ENCODE peak calls at places on chromosomes 3 and 15, in seven cellular contexts. One of them, this sample, is unnamed. For H3K4me1, the result is how much of the 10 kb centered on the place peaks cover.

GRCh38 chr3:50563867-50564266 is 3.7 kb downstream of the C3orf18 start:
- DNase-seq in neuronal stem cell: no peak
- DNase-seq in transverse colon: no peak
- DNase-seq in body of pancreas: no peak
- DNase-seq in CD8-positive, alpha-beta memory T cell: no peak
- DNase-seq in Karpas-422: no peak
- DNase-seq in spleen: no peak
- DNase-seq in this sample: no peak

GRCh38 chr15:55253580-55253979 is 36.0 kb downstream of the RAB27A start:
- DNase-seq in spleen: no peak
- DNase-seq in Karpas-422: no peak
- DNase-seq in neuronal stem cell: no peak
- DNase-seq in CD8-positive, alpha-beta memory T cell: no peak
- DNase-seq in transverse colon: no peak
- DNase-seq in body of pancreas: no peak
- DNase-seq in this sample: no peak

GRCh38 chr3:4571690-4572334 is 78.7 kb downstream of the ITPR1 start:
- DNase-seq in Karpas-422: peak
- DNase-seq in neuronal stem cell: no peak
- DNase-seq in spleen: no peak
- DNase-seq in transverse colon: no peak
- DNase-seq in CD8-positive, alpha-beta memory T cell: no peak
- DNase-seq in body of pancreas: no peak
- DNase-seq in this sample: no peak

GRCh38 chr15:59345326-59345725 is 27.3 kb downstream of the MYO1E start:
- DNase-seq in spleen: no peak
- DNase-seq in Karpas-422: no peak
- DNase-seq in CD8-positive, alpha-beta memory T cell: no peak
- DNase-seq in body of pancreas: no peak
- DNase-seq in transverse colon: no peak
- DNase-seq in neuronal stem cell: no peak
- DNase-seq in this sample: no peak

GRCh38 chr3:57952208-57952631 is 56.0 kb upstream of the FLNB start:
- DNase-seq in Karpas-422: no peak
- DNase-seq in CD8-positive, alpha-beta memory T cell: no peak
- DNase-seq in transverse colon: no peak
- DNase-seq in spleen: peak
- DNase-seq in neuronal stem cell: no peak
- DNase-seq in body of pancreas: peak
- DNase-seq in this sample: peak

GRCh38 chr3:123071581-123071980 is 4.8 kb downstream of the PDIA5 start:
- DNase-seq in Karpas-422: no peak
- DNase-seq in CD8-positive, alpha-beta memory T cell: no peak
- DNase-seq in body of pancreas: no peak
- DNase-seq in neuronal stem cell: no peak
- DNase-seq in transverse colon: no peak
- DNase-seq in spleen: no peak
- DNase-seq in this sample: no peak

GRCh38 chr15:65796610-65797012 is 4.5 kb upstream of the DENND4A start:
- DNase-seq in CD8-positive, alpha-beta memory T cell: no peak
- DNase-seq in neuronal stem cell: no peak
- DNase-seq in body of pancreas: no peak
- DNase-seq in spleen: no peak
- DNase-seq in transverse colon: no peak
- DNase-seq in Karpas-422: no peak
- DNase-seq in this sample: no peak

GRCh38 chr15:58469432-58470353 is 37.9 kb downstream of the LIPC start:
- DNase-seq in neuronal stem cell: no peak
- DNase-seq in transverse colon: peak
- DNase-seq in Karpas-422: no peak
- DNase-seq in spleen: no peak
- DNase-seq in body of pancreas: peak
- DNase-seq in CD8-positive, alpha-beta memory T cell: no peak
- DNase-seq in this sample: peak

GRCh38 chr3:107413264-107413663 is 36.0 kb downstream of the CCDC54 start:
- DNase-seq in spleen: no peak
- DNase-seq in Karpas-422: peak
- DNase-seq in body of pancreas: no peak
- DNase-seq in CD8-positive, alpha-beta memory T cell: no peak
- DNase-seq in transverse colon: no peak
- DNase-seq in neuronal stem cell: no peak
- DNase-seq in this sample: no peak

GRCh38 chr3:114213669-114214541 is 23.5 kb downstream of the ZNF80 start:
- DNase-seq in neuronal stem cell: no peak
- DNase-seq in body of pancreas: peak
- DNase-seq in spleen: peak
- DNase-seq in Karpas-422: peak
- DNase-seq in transverse colon: peak
- DNase-seq in CD8-positive, alpha-beta memory T cell: peak
- DNase-seq in this sample: peak

DNA sequence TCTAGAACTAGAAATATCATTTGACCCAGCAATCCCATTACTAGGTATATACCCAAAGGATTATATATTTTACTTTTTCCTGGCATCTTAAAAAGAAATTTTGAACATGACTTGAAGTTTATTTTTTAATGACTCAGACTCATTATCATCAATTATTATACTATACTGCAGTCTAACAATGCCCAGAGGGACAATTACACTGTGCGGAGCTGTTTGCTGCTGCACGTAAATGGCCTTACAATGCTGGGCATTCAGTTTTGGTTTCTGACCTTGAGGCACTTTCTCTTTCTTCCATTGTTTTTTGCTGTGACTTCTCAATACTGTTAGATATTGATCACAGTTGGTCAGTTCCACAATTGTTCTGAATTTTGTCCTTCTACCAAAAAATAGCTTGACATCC is 128.8 kb downstream of the GBE1 start:
- DNase-seq in Karpas-422: no peak
- DNase-seq in transverse colon: no peak
- DNase-seq in CD8-positive, alpha-beta memory T cell: no peak
- DNase-seq in neuronal stem cell: no peak
- DNase-seq in body of pancreas: no peak
- DNase-seq in spleen: no peak
- DNase-seq in this sample: no peak
- H3K27ac ChIP-seq in Karpas-422: no peak
- H3K27ac ChIP-seq in transverse colon: no peak
- H3K27ac ChIP-seq in CD8-positive, alpha-beta memory T cell: no peak
- H3K27ac ChIP-seq in neuronal stem cell: no peak
- H3K27ac ChIP-seq in body of pancreas: no peak
- H3K27ac ChIP-seq in spleen: no peak
- H3K27ac ChIP-seq in this sample: no peak

GRCh38 chr3:178200316-178200715 is 335.9 kb upstream of the KCNMB2 start:
- DNase-seq in body of pancreas: no peak
- DNase-seq in transverse colon: no peak
- DNase-seq in neuronal stem cell: no peak
- DNase-seq in spleen: no peak
- DNase-seq in CD8-positive, alpha-beta memory T cell: no peak
- DNase-seq in Karpas-422: no peak
- DNase-seq in this sample: no peak
- H3K4me1 ChIP-seq in body of pancreas: under half
- H3K4me1 ChIP-seq in transverse colon: under half
- H3K4me1 ChIP-seq in neuronal stem cell: under half
- H3K4me1 ChIP-seq in spleen: under half
- H3K4me1 ChIP-seq in CD8-positive, alpha-beta memory T cell: under half
- H3K4me1 ChIP-seq in Karpas-422: under half
- H3K4me1 ChIP-seq in this sample: under half

DNA sequence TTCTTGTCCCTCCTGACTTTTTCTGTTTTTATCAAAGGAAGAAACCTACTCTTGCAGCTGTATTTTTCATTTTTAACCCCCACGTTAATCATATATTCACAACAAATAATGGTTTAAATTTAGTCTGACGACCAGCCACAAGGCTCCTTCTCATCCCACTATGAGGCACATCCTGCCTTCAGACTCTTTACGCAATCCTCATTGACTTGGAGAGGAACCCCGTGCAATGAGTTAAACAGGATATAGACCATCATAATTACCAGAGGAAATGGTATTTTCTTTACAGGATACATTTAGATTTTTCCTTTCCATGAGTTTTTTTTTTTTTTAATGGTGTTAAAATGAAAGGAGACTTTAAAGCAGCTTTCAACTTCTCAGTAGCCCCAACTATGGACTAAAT is 68.5 kb downstream of the WWTR1 start:
- DNase-seq in transverse colon: no peak
- DNase-seq in CD8-positive, alpha-beta memory T cell: no peak
- DNase-seq in Karpas-422: no peak
- DNase-seq in neuronal stem cell: no peak
- DNase-seq in spleen: no peak
- DNase-seq in body of pancreas: no peak
- DNase-seq in this sample: no peak
- H3K4me3 ChIP-seq in transverse colon: no peak
- H3K4me3 ChIP-seq in CD8-positive, alpha-beta memory T cell: no peak
- H3K4me3 ChIP-seq in Karpas-422: no peak
- H3K4me3 ChIP-seq in neuronal stem cell: no peak
- H3K4me3 ChIP-seq in spleen: no peak
- H3K4me3 ChIP-seq in body of pancreas: no peak
- H3K4me3 ChIP-seq in this sample: no peak

GRCh38 chr3:18847583-18848197 is 300.6 kb upstream of the KCNH8 start:
- DNase-seq in Karpas-422: peak
- DNase-seq in CD8-positive, alpha-beta memory T cell: no peak
- DNase-seq in body of pancreas: no peak
- DNase-seq in spleen: no peak
- DNase-seq in neuronal stem cell: no peak
- DNase-seq in transverse colon: no peak
- DNase-seq in this sample: no peak

DNA sequence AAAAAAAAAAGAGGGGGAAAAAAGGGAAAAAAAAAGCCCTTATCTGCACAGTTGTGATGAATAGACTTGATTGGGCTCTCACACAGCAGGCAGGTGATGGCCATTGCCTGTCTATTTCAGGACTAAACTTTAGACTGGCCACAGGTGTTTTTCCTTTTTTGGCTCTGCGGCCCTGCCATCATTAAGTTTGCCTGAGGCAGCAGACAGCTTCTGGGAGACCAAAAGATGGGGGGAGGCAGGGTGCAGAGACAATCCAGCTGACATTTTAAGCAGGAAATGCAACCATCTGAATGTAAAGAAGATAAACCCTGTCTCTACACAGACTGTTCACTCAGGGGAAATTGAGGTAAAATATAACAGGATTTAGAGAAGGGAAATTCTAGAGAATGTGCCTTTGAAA is 295.0 kb upstream of the KCNH8 start:
- DNase-seq in neuronal stem cell: no peak
- DNase-seq in CD8-positive, alpha-beta memory T cell: no peak
- DNase-seq in Karpas-422: no peak
- DNase-seq in transverse colon: no peak
- DNase-seq in body of pancreas: no peak
- DNase-seq in spleen: no peak
- DNase-seq in this sample: no peak
- H3K27ac ChIP-seq in neuronal stem cell: no peak
- H3K27ac ChIP-seq in CD8-positive, alpha-beta memory T cell: no peak
- H3K27ac ChIP-seq in Karpas-422: no peak
- H3K27ac ChIP-seq in transverse colon: no peak
- H3K27ac ChIP-seq in body of pancreas: no peak
- H3K27ac ChIP-seq in spleen: no peak
- H3K27ac ChIP-seq in this sample: no peak

GRCh38 chr15:78059110-78059839 is 18.2 kb downstream of the TBC1D2B start:
- DNase-seq in spleen: no peak
- DNase-seq in body of pancreas: no peak
- DNase-seq in Karpas-422: no peak
- DNase-seq in transverse colon: no peak
- DNase-seq in neuronal stem cell: no peak
- DNase-seq in CD8-positive, alpha-beta memory T cell: no peak
- DNase-seq in this sample: no peak

GRCh38 chr15:78063966-78064365 is 13.5 kb downstream of the TBC1D2B start:
- DNase-seq in neuronal stem cell: no peak
- DNase-seq in body of pancreas: no peak
- DNase-seq in CD8-positive, alpha-beta memory T cell: no peak
- DNase-seq in transverse colon: no peak
- DNase-seq in Karpas-422: no peak
- DNase-seq in spleen: no peak
- DNase-seq in this sample: no peak

GRCh38 chr15:78064544-78064943 is 13.0 kb downstream of the TBC1D2B start:
- DNase-seq in neuronal stem cell: no peak
- DNase-seq in body of pancreas: no peak
- DNase-seq in Karpas-422: no peak
- DNase-seq in CD8-positive, alpha-beta memory T cell: no peak
- DNase-seq in transverse colon: no peak
- DNase-seq in spleen: no peak
- DNase-seq in this sample: no peak

GRCh38 chr15:78060232-78060631 is 17.3 kb downstream of the TBC1D2B start:
- DNase-seq in Karpas-422: no peak
- DNase-seq in neuronal stem cell: no peak
- DNase-seq in CD8-positive, alpha-beta memory T cell: no peak
- DNase-seq in body of pancreas: no peak
- DNase-seq in spleen: no peak
- DNase-seq in transverse colon: no peak
- DNase-seq in this sample: no peak

DNA sequence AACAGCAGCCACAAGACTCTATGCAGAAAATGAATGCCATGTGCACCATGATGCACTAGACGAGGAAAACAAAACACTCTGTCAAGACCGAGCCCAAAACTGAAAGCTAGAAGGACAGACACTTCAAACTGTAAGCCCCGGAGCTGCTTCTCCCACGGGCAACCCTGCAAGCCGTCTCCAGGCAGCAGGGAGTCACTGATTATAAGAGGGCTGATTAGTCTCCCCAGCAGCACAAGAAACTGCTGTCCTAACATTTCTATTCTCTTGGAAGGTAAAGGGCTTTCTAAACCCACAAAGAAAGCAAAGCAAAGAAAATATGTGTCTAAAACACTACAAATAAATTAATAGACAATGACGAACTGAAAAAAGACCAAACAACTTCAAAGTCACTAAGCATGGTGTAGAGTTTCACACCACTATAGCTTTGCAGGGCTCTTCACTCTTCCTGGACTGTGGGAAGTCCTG is 15.5 kb downstream of the TBC1D2B start:
- DNase-seq in CD8-positive, alpha-beta memory T cell: peak
- DNase-seq in spleen: no peak
- DNase-seq in neuronal stem cell: no peak
- DNase-seq in Karpas-422: no peak
- DNase-seq in body of pancreas: no peak
- DNase-seq in transverse colon: no peak
- DNase-seq in this sample: peak
- H3K4me1 ChIP-seq in CD8-positive, alpha-beta memory T cell: half or more
- H3K4me1 ChIP-seq in spleen: half or more
- H3K4me1 ChIP-seq in neuronal stem cell: under half
- H3K4me1 ChIP-seq in Karpas-422: half or more
- H3K4me1 ChIP-seq in body of pancreas: half or more
- H3K4me1 ChIP-seq in transverse colon: half or more
- H3K4me1 ChIP-seq in this sample: half or more

GRCh38 chr15:31359722-31360111 is 33.1 kb downstream of the KLF13 start:
- DNase-seq in transverse colon: peak
- DNase-seq in spleen: no peak
- DNase-seq in neuronal stem cell: no peak
- DNase-seq in body of pancreas: no peak
- DNase-seq in CD8-positive, alpha-beta memory T cell: no peak
- DNase-seq in Karpas-422: no peak
- DNase-seq in this sample: no peak
- H3K4me3 ChIP-seq in transverse colon: no peak
- H3K4me3 ChIP-seq in spleen: no peak
- H3K4me3 ChIP-seq in neuronal stem cell: no peak
- H3K4me3 ChIP-seq in body of pancreas: no peak
- H3K4me3 ChIP-seq in CD8-positive, alpha-beta memory T cell: peak
- H3K4me3 ChIP-seq in Karpas-422: no peak
- H3K4me3 ChIP-seq in this sample: no peak

GRCh38 chr15:43515731-43516130 is 1.7 kb upstream of the MAP1A start:
- DNase-seq in neuronal stem cell: no peak
- DNase-seq in transverse colon: no peak
- DNase-seq in body of pancreas: no peak
- DNase-seq in CD8-positive, alpha-beta memory T cell: no peak
- DNase-seq in spleen: no peak
- DNase-seq in Karpas-422: no peak
- DNase-seq in this sample: no peak
- H3K27ac ChIP-seq in neuronal stem cell: no peak
- H3K27ac ChIP-seq in transverse colon: peak
- H3K27ac ChIP-seq in body of pancreas: no peak
- H3K27ac ChIP-seq in CD8-positive, alpha-beta memory T cell: no peak
- H3K27ac ChIP-seq in spleen: no peak
- H3K27ac ChIP-seq in Karpas-422: no peak
- H3K27ac ChIP-seq in this sample: no peak